ENCODE peak calls at places on chromosomes 3 and 15, in eight cellular contexts. One of them, this sample, is unnamed.

GRCh38 chr15:66591322-66591862 is 25.6 kb upstream of the LCTL start:
- DNase-seq in T follicular helper cell: no peak
- DNase-seq in activated T-cell treated with anti-CD3 and anti-CD28 coated beads for 24 hours: no peak
- DNase-seq in SW 1271: no peak
- DNase-seq in stimulated activated naive CD4-positive, alpha-beta T cell: no peak
- DNase-seq in B cell: no peak
- DNase-seq in stimulated activated CD4-positive, alpha-beta T cell treated with anti-CD3 and anti-CD28 coated beads, Interleukin-15, amount 100 ng/mL, for 1 hour: no peak
- DNase-seq in KG1: no peak
- DNase-seq in this sample: no peak

GRCh38 chr15:58475573-58476524 is 44.1 kb downstream of the LIPC start:
- DNase-seq in T follicular helper cell: no peak
- DNase-seq in activated T-cell treated with anti-CD3 and anti-CD28 coated beads for 24 hours: no peak
- DNase-seq in SW 1271: no peak
- DNase-seq in stimulated activated naive CD4-positive, alpha-beta T cell: no peak
- DNase-seq in B cell: no peak
- DNase-seq in stimulated activated CD4-positive, alpha-beta T cell treated with anti-CD3 and anti-CD28 coated beads, Interleukin-15, amount 100 ng/mL, for 1 hour: no peak
- DNase-seq in KG1: peak
- DNase-seq in this sample: peak

GRCh38 chr3:169659858-169660614 is 3.5 kb downstream of the MECOM start:
- DNase-seq in T follicular helper cell: no peak
- DNase-seq in activated T-cell treated with anti-CD3 and anti-CD28 coated beads for 24 hours: no peak
- DNase-seq in SW 1271: no peak
- DNase-seq in stimulated activated naive CD4-positive, alpha-beta T cell: no peak
- DNase-seq in B cell: no peak
- DNase-seq in stimulated activated CD4-positive, alpha-beta T cell treated with anti-CD3 and anti-CD28 coated beads, Interleukin-15, amount 100 ng/mL, for 1 hour: no peak
- DNase-seq in KG1: peak
- DNase-seq in this sample: no peak

GRCh38 chr15:101008158-101009139 is 89.3 kb downstream of the LRRK1 start:
- DNase-seq in T follicular helper cell: peak
- DNase-seq in activated T-cell treated with anti-CD3 and anti-CD28 coated beads for 24 hours: peak
- DNase-seq in SW 1271: peak
- DNase-seq in stimulated activated naive CD4-positive, alpha-beta T cell: peak
- DNase-seq in B cell: peak
- DNase-seq in stimulated activated CD4-positive, alpha-beta T cell treated with anti-CD3 and anti-CD28 coated beads, Interleukin-15, amount 100 ng/mL, for 1 hour: peak
- DNase-seq in KG1: peak
- DNase-seq in this sample: peak

GRCh38 chr15:60213377-60214010 is 184.3 kb downstream of the ANXA2 start:
- DNase-seq in T follicular helper cell: no peak
- DNase-seq in activated T-cell treated with anti-CD3 and anti-CD28 coated beads for 24 hours: no peak
- DNase-seq in SW 1271: no peak
- DNase-seq in stimulated activated naive CD4-positive, alpha-beta T cell: no peak
- DNase-seq in B cell: no peak
- DNase-seq in stimulated activated CD4-positive, alpha-beta T cell treated with anti-CD3 and anti-CD28 coated beads, Interleukin-15, amount 100 ng/mL, for 1 hour: no peak
- DNase-seq in KG1: no peak
- DNase-seq in this sample: peak

GRCh38 chr3:58998476-58999117 is 51.2 kb downstream of the CFAP20DC start:
- DNase-seq in T follicular helper cell: no peak
- DNase-seq in activated T-cell treated with anti-CD3 and anti-CD28 coated beads for 24 hours: no peak
- DNase-seq in SW 1271: peak
- DNase-seq in stimulated activated naive CD4-positive, alpha-beta T cell: no peak
- DNase-seq in B cell: no peak
- DNase-seq in stimulated activated CD4-positive, alpha-beta T cell treated with anti-CD3 and anti-CD28 coated beads, Interleukin-15, amount 100 ng/mL, for 1 hour: no peak
- DNase-seq in KG1: no peak
- DNase-seq in this sample: peak

GRCh38 chr15:42037650-42038049 is 16.8 kb upstream of the PLA2G4E start:
- DNase-seq in T follicular helper cell: no peak
- DNase-seq in activated T-cell treated with anti-CD3 and anti-CD28 coated beads for 24 hours: no peak
- DNase-seq in SW 1271: no peak
- DNase-seq in stimulated activated naive CD4-positive, alpha-beta T cell: no peak
- DNase-seq in B cell: no peak
- DNase-seq in stimulated activated CD4-positive, alpha-beta T cell treated with anti-CD3 and anti-CD28 coated beads, Interleukin-15, amount 100 ng/mL, for 1 hour: no peak
- DNase-seq in KG1: no peak
- DNase-seq in this sample: no peak

GRCh38 chr3:60935709-60936108 is 315.5 kb downstream of the FHIT start:
- DNase-seq in T follicular helper cell: no peak
- DNase-seq in activated T-cell treated with anti-CD3 and anti-CD28 coated beads for 24 hours: no peak
- DNase-seq in SW 1271: no peak
- DNase-seq in stimulated activated naive CD4-positive, alpha-beta T cell: no peak
- DNase-seq in B cell: no peak
- DNase-seq in stimulated activated CD4-positive, alpha-beta T cell treated with anti-CD3 and anti-CD28 coated beads, Interleukin-15, amount 100 ng/mL, for 1 hour: no peak
- DNase-seq in KG1: no peak
- DNase-seq in this sample: no peak

GRCh38 chr3:189773056-189773455 is 141.9 kb downstream of the TP63 start:
- DNase-seq in T follicular helper cell: no peak
- DNase-seq in activated T-cell treated with anti-CD3 and anti-CD28 coated beads for 24 hours: no peak
- DNase-seq in SW 1271: no peak
- DNase-seq in stimulated activated naive CD4-positive, alpha-beta T cell: no peak
- DNase-seq in B cell: no peak
- DNase-seq in stimulated activated CD4-positive, alpha-beta T cell treated with anti-CD3 and anti-CD28 coated beads, Interleukin-15, amount 100 ng/mL, for 1 hour: no peak
- DNase-seq in KG1: no peak
- DNase-seq in this sample: no peak

GRCh38 chr3:182436547-182436946 is 356.8 kb upstream of the ATP11B start:
- DNase-seq in T follicular helper cell: no peak
- DNase-seq in activated T-cell treated with anti-CD3 and anti-CD28 coated beads for 24 hours: no peak
- DNase-seq in SW 1271: no peak
- DNase-seq in stimulated activated naive CD4-positive, alpha-beta T cell: no peak
- DNase-seq in B cell: no peak
- DNase-seq in stimulated activated CD4-positive, alpha-beta T cell treated with anti-CD3 and anti-CD28 coated beads, Interleukin-15, amount 100 ng/mL, for 1 hour: no peak
- DNase-seq in KG1: no peak
- DNase-seq in this sample: no peak